ENCODE peak calls at places on chromosomes 13 and 19, in nine cellular contexts. Q is aorta, F is NCI-H1092 treated with DMSO at 0.1 percent for 48 hours, E is NCI-H1930, G is transverse colon, H is cardiac fibroblast, M is KBM-7, P is stomach, W is left colon. I is an unnamed sample.

GRCh38 chr13:73059460-73060250 is 850 bp downstream of the KLF5 start:
- DNase-seq in M (peak), P (peak), W (no peak), H (peak), G (no peak), F (peak), E (peak), Q (peak), I (no peak)

GRCh38 chr19:35135389-35135909 is 590 bp upstream of the LGI4 start:
- DNase-seq in H (peak), M (peak), F (no peak), G (peak), Q (peak), E (peak), W (peak), P (peak), I (peak)

GRCh38 chr19:38252935-38253691 is 3.1 kb downstream of the PPP1R14A start:
- DNase-seq in F (no peak), E (no peak), Q (peak), G (no peak), P (peak), M (no peak), W (peak), H (no peak), I (no peak)

GRCh38 chr19:13717194-13717643 is 47.1 kb upstream of the MRI1 start:
- DNase-seq in G (no peak), P (no peak), W (no peak), Q (no peak), M (peak), F (peak), H (no peak), E (no peak), I (no peak)

GRCh38 chr13:80237646-80238045 is 103.3 kb downstream of the SPRY2 start:
- DNase-seq in P (no peak), M (no peak), H (peak), E (no peak), F (no peak), Q (no peak), W (no peak), G (no peak), I (no peak)

GRCh38 chr19:13210941-13211340 is 60.7 kb downstream of the IER2 start:
- DNase-seq in H (no peak), P (no peak), E (no peak), W (no peak), Q (no peak), M (no peak), F (no peak), G (no peak), I (no peak)

GRCh38 chr13:109955598-109955997 is 169.2 kb upstream of the IRS2 start:
- DNase-seq in G (no peak), Q (no peak), E (no peak), P (no peak), W (no peak), F (no peak), M (no peak), H (peak), I (no peak)

GRCh38 chr19:29119582-29119981 is 93.4 kb downstream of the UQCRFS1 start:
- DNase-seq in Q (no peak), G (no peak), P (no peak), H (no peak), W (no peak), M (no peak), E (no peak), F (no peak), I (no peak)

GRCh38 chr13:33249066-33249465 is 36.5 kb downstream of the STARD13 start:
- DNase-seq in H (peak), Q (no peak), P (no peak), M (no peak), F (no peak), E (no peak), G (no peak), W (no peak), I (no peak)

GRCh38 chr13:83449666-83450395 is 432.4 kb downstream of the SLITRK1 start:
- DNase-seq in M (no peak), E (no peak), F (no peak), Q (no peak), P (no peak), G (no peak), W (no peak), H (peak), I (no peak)

GRCh38 chr13:71866173-71867091 is 572 bp downstream of the DACH1 start:
- DNase-seq in E (no peak), H (no peak), W (peak), M (peak), P (peak), G (peak), F (peak), Q (peak), I (no peak)

GRCh38 chr13:102244617-102245227 is 157.1 kb downstream of the FGF14 start:
- DNase-seq in H (no peak), M (no peak), E (no peak), P (no peak), W (no peak), Q (no peak), F (no peak), G (no peak), I (no peak)

GRCh38 chr13:41054212-41054877 is 7.0 kb upstream of the WBP4 start:
- DNase-seq in G (peak), W (peak), P (no peak), F (no peak), H (peak), Q (no peak), E (peak), M (peak), I (no peak)

GRCh38 chr19:18340990-18341868 is 831 bp downstream of the PGPEP1 start:
- DNase-seq in W (peak), F (no peak), Q (peak), M (peak), H (peak), P (peak), E (no peak), G (peak), I (peak)

GRCh38 chr13:40136896-40137295 is 481.4 kb downstream of the COG6 start:
- DNase-seq in E (no peak), G (no peak), M (no peak), H (no peak), F (no peak), Q (no peak), W (no peak), P (no peak), I (no peak)

GRCh38 chr13:65600702-65601101 is 1629.4 kb downstream of the PCDH9 start:
- DNase-seq in P (no peak), Q (no peak), M (no peak), W (no peak), G (no peak), H (peak), E (no peak), F (no peak), I (no peak)

GRCh38 chr13:43232144-43232840 is 208.9 kb downstream of the DNAJC15 start:
- DNase-seq in Q (no peak), M (no peak), H (peak), P (peak), G (no peak), W (no peak), F (no peak), E (no peak), I (no peak)